ENCODE peak calls at places on chromosome 15, in seven cellular contexts. M is NCI-H2171 treated with DMSO at 0.1 percent for 48 hours; X is GM12865; N is coronary artery; A is non-pigmented ciliary epithelial cell; T is activated T-helper 1 cell treated with anti-CD3 and anti-CD28 coated beads, Interleukin-2, amount 50 U/mL, for 16 hours; P is sciatic nerve. D is an unnamed sample.

GRCh38 chr15:68045289-68046265 is 8.5 kb upstream of the PIAS1 start:
- DNase-seq in M (no peak), X (no peak), N (no peak), A (no peak), T (no peak), P (no peak), D (no peak)

GRCh38 chr15:70079831-70080230 is 17.9 kb downstream of the TLE3 start:
- DNase-seq in M (no peak), X (no peak), N (no peak), A (no peak), T (no peak), P (no peak), D (no peak)

GRCh38 chr15:74320358-74321247 is 46.8 kb downstream of the CYP11A1 start:
- DNase-seq in M (peak), X (peak), N (no peak), A (no peak), T (no peak), P (peak), D (peak)

GRCh38 chr15:52106641-52107040 is 5.9 kb downstream of the BCL2L10 start:
- DNase-seq in M (no peak), X (no peak), N (no peak), A (no peak), T (no peak), P (no peak), D (no peak)

GRCh38 chr15:90001062-90001682 is at the start of gene ZNF710:
- DNase-seq in M (peak), X (peak), N (no peak), A (no peak), T (no peak), P (peak), D (peak)

GRCh38 chr15:80779658-80780415 is 667 bp downstream of the CEMIP start:
- DNase-seq in M (peak), X (no peak), N (no peak), A (no peak), T (no peak), P (no peak), D (peak)

GRCh38 chr15:96230557-96231181 is 99.8 kb upstream of the NR2F2 start:
- DNase-seq in M (no peak), X (no peak), N (no peak), A (no peak), T (no peak), P (no peak), D (no peak)

GRCh38 chr15:55327392-55327791 is 8.4 kb downstream of the PIGB start:
- DNase-seq in M (no peak), X (no peak), N (no peak), A (no peak), T (no peak), P (no peak), D (no peak)

GRCh38 chr15:68801572-68802148 is 19.0 kb downstream of the ANP32A start:
- DNase-seq in M (no peak), X (no peak), N (no peak), A (no peak), T (no peak), P (peak), D (no peak)

D was measured in HEK293T.